ENCODE peak calls at places on chromosomes 1 and 21, in four cellular contexts. F, C, Z and T are unnamed samples. For H3K4me1 and H3K9me3, the result is how much of the 10 kb centered on the place peaks cover.

GRCh38 chr1:23557471-23558124 is 1.7 kb downstream of the ID3 start:
- DNase-seq in F (no peak), Z (peak), C (no peak), T (no peak)

GRCh38 chr1:248402748-248403147 is at the start of gene OR2T1:
- DNase-seq in Z (no peak), F (no peak), C (no peak), T (no peak)

GRCh38 chr1:29124366-29125236 is 898 bp upstream of the TMEM200B start:
- DNase-seq in F (peak), C (peak), Z (peak), T (peak)

GRCh38 chr1:192488058-192488457 is 87.5 kb upstream of the RGS1 start:
- DNase-seq in C (no peak), Z (no peak), F (no peak), T (no peak)

GRCh38 chr1:167141963-167142362 is 48.1 kb downstream of the STYXL2 start:
- DNase-seq in C (no peak), F (no peak), Z (no peak), T (no peak)

GRCh38 chr1:98674075-98674781 is 12.7 kb downstream of the SNX7 start:
- DNase-seq in Z (no peak), C (no peak), F (no peak), T (no peak)

GRCh38 chr1:38152351-38153082 is 105.9 kb upstream of the POU3F1 start:
- DNase-seq in F (no peak), C (no peak), Z (peak), T (no peak)

GRCh38 chr1:83747853-83748482 is 251.0 kb downstream of the TTLL7 start:
- DNase-seq in C (no peak), F (no peak), Z (no peak), T (no peak)

GRCh38 chr1:235712812-235713211 is 63.2 kb upstream of the GNG4 start:
- DNase-seq in Z (no peak), C (no peak), F (no peak), T (no peak)

GRCh38 chr1:202551683-202552082 is 158.6 kb downstream of the SYT2 start:
- DNase-seq in F (no peak), C (no peak), Z (no peak), T (no peak)

GRCh38 chr21:38631171-38631570 is 132.9 kb upstream of the ERG start:
- DNase-seq in Z (no peak), F (no peak), C (no peak), T (no peak)

GRCh38 chr1:40648928-40649591 is 16.4 kb downstream of the RIMS3 start:
- DNase-seq in C (no peak), Z (no peak), F (no peak), T (no peak)

GRCh38 chr1:234433563-234434285 is 45.3 kb downstream of the TARBP1 start:
- DNase-seq in Z (no peak), F (no peak), C (no peak), T (no peak)

GRCh38 chr1:33275200-33275599 is 18.9 kb downstream of the ZNF362 start:
- DNase-seq in C (no peak), Z (no peak), F (no peak), T (no peak)

GRCh38 chr1:183783896-183784637 is 20.9 kb upstream of the RGL1 start:
- DNase-seq in F (peak), Z (no peak), C (no peak), T (peak)

GRCh38 chr1:3721955-3722465 is 30.2 kb upstream of the CCDC27 start:
- DNase-seq in F (no peak), C (no peak), Z (no peak), T (no peak)

GRCh38 chr1:161863549-161863948 is 97.4 kb downstream of the ATF6 start:
- DNase-seq in C (no peak), F (no peak), Z (no peak), T (no peak)

GRCh38 chr1:10943991-10944730 is 68.3 kb upstream of the TARDBP start:
- DNase-seq in C (no peak), Z (no peak), F (no peak), T (peak)

GRCh38 chr1:11098931-11099309 is 749 bp downstream of the EXOSC10 start:
- DNase-seq in F (no peak), Z (no peak), C (no peak), T (no peak)

GRCh38 chr1:227574926-227575325 is 11.6 kb downstream of the ZNF678 start:
- DNase-seq in Z (no peak), F (no peak), C (no peak), T (no peak)

GRCh38 chr1:167936930-167937708 is at the start of gene MPC2:
- DNase-seq in F (peak), C (peak), Z (peak), T (peak)

GRCh38 chr1:2248127-2248826 is 20.2 kb downstream of the SKI start:
- DNase-seq in F (no peak), Z (no peak), C (no peak), T (no peak)

GRCh38 chr1:101140041-101140718 is 96.6 kb upstream of the S1PR1 start:
- DNase-seq in F (no peak), Z (no peak), C (no peak), T (no peak)

GRCh38 chr1:25037174-25038074 is 107.3 kb upstream of the RUNX3 start:
- DNase-seq in C (no peak), Z (peak), F (no peak), T (peak)

GRCh38 chr1:47760248-47760629 is 236.9 kb downstream of the TRABD2B start:
- DNase-seq in Z (no peak), C (no peak), F (no peak), T (no peak)

GRCh38 chr1:187755536-187755935 is 926.8 kb downstream of the PLA2G4A start:
- DNase-seq in Z (no peak), F (no peak), C (no peak), T (no peak)

GRCh38 chr1:51568231-51568935 is 48.5 kb upstream of the OSBPL9 start:
- DNase-seq in F (no peak), C (no peak), Z (no peak), T (no peak)
- H3K4me1 ChIP-seq in F (under half), C (under half), Z (under half), T (under half)

GRCh38 chr1:125066385-125066784 is 3881.6 kb downstream of the SRGAP2C start:
- DNase-seq in F (no peak), Z (no peak), C (no peak), T (no peak)
- H3K9me3 ChIP-seq in F (under half), Z (under half), C (under half), T (under half)

GRCh38 chr1:212301570-212301969 is 16.4 kb downstream of the PPP2R5A start:
- DNase-seq in C (no peak), F (no peak), Z (no peak), T (no peak)
- H3K4me1 ChIP-seq in C (under half), F (under half), Z (under half), T (under half)

GRCh38 chr1:152486400-152487006 is 24.1 kb upstream of the LCE5A start:
- DNase-seq in Z (peak), F (no peak), C (no peak), T (no peak)
- H3K9me3 ChIP-seq in Z (under half), F (under half), C (under half), T (under half)

GRCh38 chr1:230758705-230759354 is 11.6 kb downstream of the CAPN9 start:
- DNase-seq in C (no peak), Z (no peak), F (no peak), T (no peak)
- H3K4me1 ChIP-seq in C (under half), Z (under half), F (under half), T (under half)

DNA sequence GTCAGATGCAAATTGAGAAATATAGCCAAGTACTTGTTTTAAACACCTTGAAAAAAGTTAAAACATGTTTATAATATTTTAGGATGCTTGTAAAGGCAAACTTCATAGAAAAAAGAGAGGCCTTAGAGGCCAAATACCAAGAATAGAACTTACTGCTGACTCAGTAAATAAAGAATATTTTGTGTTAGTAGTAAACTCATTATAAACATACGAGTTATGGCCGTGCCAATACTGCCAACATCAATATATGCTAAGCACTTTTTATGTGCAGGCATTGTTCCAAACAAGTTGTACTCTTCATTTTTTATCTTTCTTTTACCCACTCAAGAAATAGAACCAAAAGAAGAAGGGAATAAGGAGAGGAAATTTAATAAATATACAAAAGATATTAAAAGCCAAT is 705.9 kb upstream of the NCAM2 start:
- DNase-seq in F (no peak), C (no peak), Z (no peak), T (no peak)
- H3K9me3 ChIP-seq in F (under half), C (under half), Z (under half), T (under half)

DNA sequence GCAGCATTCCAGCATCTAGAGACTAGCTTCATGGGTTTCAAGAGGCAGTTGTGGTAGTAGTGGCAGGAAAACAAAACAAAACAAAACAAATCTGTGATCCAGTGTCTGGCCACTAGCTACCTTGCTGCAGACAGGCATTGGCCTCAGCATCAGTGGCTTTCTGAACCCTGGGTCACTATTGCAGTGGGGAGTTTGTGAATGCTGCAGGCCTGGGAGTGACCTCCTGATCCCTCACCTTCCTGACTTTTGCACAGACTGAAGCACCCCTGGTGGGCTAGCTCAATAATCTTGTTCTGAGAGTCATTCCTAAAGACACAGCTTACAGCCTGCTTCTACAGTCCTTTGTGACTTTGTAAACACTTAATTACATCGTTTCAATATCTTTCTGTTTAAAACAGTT is 24.9 kb upstream of the APCS start:
- DNase-seq in C (no peak), Z (no peak), F (no peak), T (no peak)
- H3K4me1 ChIP-seq in C (under half), Z (under half), F (under half), T (under half)

GRCh38 chr1:247164694-247165093 is 7.1 kb downstream of the ZNF124 start:
- DNase-seq in Z (no peak), F (no peak), C (no peak), T (no peak)
- H3K9me3 ChIP-seq in Z (half or more), F (half or more), C (under half), T (under half)